ENCODE peak calls at places on chromosomes 5 and 9, in five cellular contexts. B, J, C, S and A are unnamed samples.

GRCh38 chr5:148687427-148687826 is 33.1 kb upstream of the HTR4 start:
- DNase-seq in J (no peak), B (no peak), S (peak; percentile 68), C (no peak), A (peak; percentile 16)

GRCh38 chr9:95023217-95024003 is 294.1 kb downstream of the FANCC start:
- DNase-seq in B (peak; percentile 52), J (no peak), C (no peak), S (no peak), A (peak; percentile 93)

GRCh38 chr5:140113180-140113698 is 670 bp upstream of the PURA start:
- DNase-seq in C (peak; percentile 27), S (no peak), B (peak; percentile 15), J (no peak), A (no peak)

GRCh38 chr9:34664281-34665108 is 2.0 kb upstream of the CCL27 start:
- DNase-seq in J (no peak), C (peak; percentile 79), S (peak; percentile 63), B (peak; percentile 79), A (peak; percentile 40)

GRCh38 chr9:76912631-76913275 is 6.8 kb upstream of the PRUNE2 start:
- DNase-seq in C (no peak), J (no peak), S (no peak), B (no peak), A (peak; percentile 74)

GRCh38 chr9:2241461-2241874 is 226.3 kb downstream of the SMARCA2 start:
- DNase-seq in C (peak; percentile 61), S (peak; percentile 63), B (peak; percentile 30), J (peak; percentile 75), A (no peak)

GRCh38 chr9:93226819-93227218 is 42.9 kb downstream of the WNK2 start:
- DNase-seq in J (no peak), B (no peak), C (no peak), S (no peak), A (no peak)

GRCh38 chr9:124708633-124709032 is 62.5 kb downstream of the NR6A1 start:
- DNase-seq in B (no peak), J (no peak), C (no peak), S (no peak), A (peak; percentile 79)

GRCh38 chr5:5139358-5140050 is 626 bp upstream of the ADAMTS16 start:
- DNase-seq in S (no peak), J (no peak), C (no peak), B (no peak), A (no peak)

GRCh38 chr5:6739603-6740002 is 26.4 kb downstream of the TENT4A start:
- DNase-seq in C (no peak), J (no peak), S (no peak), B (no peak), A (no peak)

GRCh38 chr9:127968046-127968445 is 12.7 kb downstream of the EEIG1 start:
- DNase-seq in C (no peak), S (no peak), B (peak; percentile 13), J (no peak), A (peak; percentile 62)